ENCODE peak calls at places on chromosomes 12 and 14, in six cellular contexts. C is cardiac muscle cell, W is A673, N is ovary, U is IMR-90, E is A549. K is an unnamed sample.

GRCh38 chr12:103657331-103657730 is 70.3 kb downstream of the STAB2 start:
- DNase-seq in C (peak; percentile 54), W (no peak), N (no peak), U (peak; percentile 23), E (no peak), K (no peak)

GRCh38 chr12:2544213-2544612 is 250.6 kb upstream of the FKBP4 start:
- DNase-seq in C (no peak), W (no peak), N (no peak), U (no peak), E (no peak), K (no peak)

GRCh38 chr14:36167431-36167830 is 9.1 kb downstream of the PTCSC3 start:
- DNase-seq in C (no peak), W (no peak), N (no peak), U (no peak), E (no peak), K (no peak)

GRCh38 chr12:130633771-130634170 is 82.3 kb downstream of the RIMBP2 start:
- DNase-seq in C (no peak), W (peak; percentile 63), N (no peak), U (no peak), E (no peak), K (no peak)

GRCh38 chr12:88615490-88615889 is 35.2 kb upstream of the KITLG start:
- DNase-seq in C (no peak), W (no peak), N (no peak), U (peak; percentile 50), E (no peak), K (no peak)

GRCh38 chr14:30243805-30244204 is 315.2 kb upstream of the G2E3 start:
- DNase-seq in C (peak; percentile 66), W (no peak), N (no peak), U (peak; percentile 85), E (no peak), K (no peak)

GRCh38 chr12:80041071-80041470 is 58.3 kb upstream of the OTOGL start:
- DNase-seq in C (no peak), W (peak; percentile 65), N (no peak), U (no peak), E (no peak), K (no peak)

GRCh38 chr12:108884116-108885012 is 4.5 kb downstream of the DAO start:
- DNase-seq in C (peak; percentile 46), W (peak; percentile 67), N (no peak), U (no peak), E (peak; percentile 66), K (no peak)

GRCh38 chr14:100654025-100654813 is 67.0 kb upstream of the BEGAIN start:
- DNase-seq in C (no peak), W (no peak), N (no peak), U (no peak), E (no peak), K (no peak)

GRCh38 chr12:123094349-123095073 is 56.4 kb downstream of the PITPNM2 start:
- DNase-seq in C (peak; percentile 82), W (no peak), N (peak; percentile 63), U (peak; percentile 88), E (peak; percentile 76), K (no peak)

GRCh38 chr14:81535399-81536124 is 1.9 kb upstream of the SEL1L start:
- DNase-seq in C (no peak), W (no peak), N (no peak), U (no peak), E (no peak), K (no peak)

GRCh38 chr12:2414810-2415567 is 362.2 kb downstream of the CACNA1C start:
- DNase-seq in C (no peak), W (no peak), N (no peak), U (no peak), E (no peak), K (no peak)

GRCh38 chr12:112178796-112179195 is 53.4 kb downstream of the TRAFD1 start:
- DNase-seq in C (no peak), W (no peak), N (no peak), U (no peak), E (no peak), K (no peak)

GRCh38 chr12:104930388-104931326 is 27.4 kb downstream of the SLC41A2 start:
- DNase-seq in C (peak; percentile 21), W (no peak), N (no peak), U (peak; percentile 82), E (no peak), K (peak; percentile 66)

GRCh38 chr14:74491952-74492351 is 1.2 kb downstream of the NPC2 start:
- DNase-seq in C (peak; percentile 44), W (peak; percentile 24), N (no peak), U (peak; percentile 40), E (peak; percentile 59), K (no peak)

DNA sequence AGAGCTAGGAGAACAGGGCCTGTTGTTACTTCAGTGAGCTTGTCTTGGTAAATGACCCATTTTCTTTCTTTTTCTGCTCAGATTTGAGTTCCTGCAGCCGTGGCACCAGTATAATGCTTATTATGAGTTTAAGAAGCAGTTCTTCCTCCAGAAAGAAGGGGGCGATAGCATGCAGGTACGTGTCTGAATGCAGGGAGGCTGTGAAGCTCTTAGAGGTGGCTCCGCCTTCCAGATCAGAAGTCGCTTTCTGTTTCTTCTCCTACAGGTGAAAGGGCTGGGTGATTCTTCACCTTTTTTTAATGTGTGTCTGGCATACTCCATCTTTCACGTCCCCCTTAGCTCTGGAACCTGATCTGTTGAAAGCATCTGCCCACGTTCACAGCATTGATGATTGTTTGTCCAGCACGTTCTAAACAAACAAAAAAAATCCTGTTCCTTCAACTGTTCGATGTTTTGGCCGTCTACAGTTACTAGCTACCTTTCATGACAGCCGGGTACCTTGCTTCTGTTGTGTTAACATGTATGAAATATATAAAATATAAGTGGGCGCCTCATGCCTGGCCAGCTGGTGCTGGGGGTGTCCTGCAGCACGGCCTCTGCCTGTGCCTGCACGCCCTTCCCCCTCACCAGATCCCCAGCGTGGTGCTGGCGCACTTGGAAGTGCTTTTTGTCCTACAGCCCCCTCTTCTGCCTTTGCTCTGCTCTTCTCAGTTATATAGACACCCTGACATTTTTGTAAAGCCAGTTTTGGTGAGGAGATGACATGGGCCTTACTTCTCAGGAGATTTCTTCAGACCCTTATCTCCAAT is 44.6 kb downstream of the SFSWAP start:
- DNase-seq in C (peak; percentile 9), W (peak; percentile 68), N (no peak), U (peak; percentile 10), E (peak; percentile 78), K (no peak)
- TF ChIP-seq CTCF in C (peak; percentile 21), W (peak; percentile 71), N (no peak), U (peak; percentile 9), E (no peak), K (peak; percentile 42)

GRCh38 chr14:49975799-49976198 is 82.9 kb downstream of the ARF6 start:
- DNase-seq in C (no peak), W (no peak), N (no peak), U (no peak), E (peak; percentile 60), K (no peak)
- H3K4me3 ChIP-seq in C (no peak overlapping the region), W (no peak overlapping the region), N (no peak overlapping the region), U (no peak overlapping the region), E (no peak overlapping the region), K (no peak overlapping the region)

GRCh38 chr14:58368951-58369350 is 26.8 kb upstream of the TOMM20L start:
- DNase-seq in C (peak; percentile 4), W (no peak), N (no peak), U (peak; percentile 59), E (no peak), K (no peak)
- TF ChIP-seq CTCF in C (no peak), W (no peak), N (no peak), U (no peak), E (no peak), K (no peak)

GRCh38 chr14:68816183-68816942 is 23.5 kb upstream of the ZFP36L1 start:
- DNase-seq in C (peak; percentile 96), W (peak; percentile 95), N (peak; percentile 95), U (peak; percentile 86), E (peak; percentile 92), K (no peak)

GRCh38 chr14:68814376-68815287 is 21.8 kb upstream of the ZFP36L1 start:
- DNase-seq in C (peak; percentile 66), W (peak; percentile 70), N (peak; percentile 65), U (peak; percentile 68), E (peak; percentile 78), K (no peak)

GRCh38 chr14:68816943-68817430 is 24.1 kb upstream of the ZFP36L1 start:
- DNase-seq in C (no peak), W (no peak), N (no peak), U (no peak), E (no peak), K (no peak)

GRCh38 chr14:68817513-68818212 is 24.8 kb upstream of the ZFP36L1 start:
- DNase-seq in C (no peak), W (no peak), N (no peak), U (no peak), E (no peak), K (no peak)

GRCh38 chr14:68815288-68816182 is 22.7 kb upstream of the ZFP36L1 start:
- DNase-seq in C (no peak), W (no peak), N (no peak), U (no peak), E (no peak), K (no peak)
- H3K4me3 ChIP-seq in C (no peak overlapping the region), W (no peak overlapping the region), N (peak overlapping the region; percentile 45), U (peak overlapping the region; percentile 12), E (peak overlapping the region; percentile 45), K (peak overlapping the region; percentile 60)

GRCh38 chr14:33404054-33404453 is 465.4 kb downstream of the NPAS3 start:
- DNase-seq in C (peak; percentile 87), W (peak; percentile 45), N (no peak), U (peak; percentile 10), E (no peak), K (peak; percentile 16)
- TF ChIP-seq CTCF in C (no peak), W (no peak), N (no peak), U (no peak), E (no peak), K (no peak)

GRCh38 chr14:104460920-104461651 is 118.5 kb upstream of the C14orf180 start:
- DNase-seq in C (peak; percentile 9), W (no peak), N (peak; percentile 84), U (no peak), E (no peak), K (no peak)
- H3K4me3 ChIP-seq in C (no peak overlapping the region), W (no peak overlapping the region), N (peak overlapping the region; percentile 14), U (no peak overlapping the region), E (no peak overlapping the region), K (no peak overlapping the region)

DNA sequence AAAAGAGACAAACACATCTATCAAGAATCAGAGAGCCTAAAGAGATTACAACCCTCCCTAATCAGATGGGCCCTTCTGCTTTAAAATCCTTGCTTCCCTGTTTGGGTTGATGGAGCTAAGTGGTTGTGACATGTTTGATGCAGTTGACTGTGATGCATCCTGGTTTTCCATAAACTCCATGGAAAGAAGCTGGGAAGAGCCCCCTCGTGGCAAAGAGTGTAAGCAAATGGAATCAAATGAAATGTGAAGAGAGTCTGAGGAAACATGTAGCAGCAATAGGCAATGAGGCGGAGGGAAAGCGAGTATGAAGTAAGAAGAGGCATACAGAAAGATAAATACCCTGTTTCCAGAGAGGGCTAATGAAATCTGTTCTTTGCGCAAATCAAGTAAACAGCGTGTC is 70.4 kb upstream of the SLCO1C1 start:
- DNase-seq in C (peak; percentile 69), W (peak; percentile 29), N (no peak), U (peak; percentile 30), E (peak; percentile 79), K (no peak)
- TF ChIP-seq CTCF in C (peak; percentile 59), W (peak; percentile 53), N (no peak), U (peak; percentile 41), E (peak; percentile 51), K (peak; percentile 69)

K was measured in epithelial cell of proximal tubule.